ENCODE peak calls at places on chromosomes 12 and 14, in six cellular contexts. Z, C, F, A, E and M are unnamed samples.

GRCh38 chr12:96064266-96064665 is 28.9 kb upstream of the LTA4H start:
- ATAC-seq in E (peak; percentile 49), C (no peak), F (peak; percentile 26), Z (peak; percentile 33), A (no peak), M (no peak)

GRCh38 chr12:32755051-32755653 is 545 bp downstream of the YARS2 start:
- ATAC-seq in F (peak; percentile 59), Z (peak; percentile 70), A (peak; percentile 78), E (peak; percentile 77), C (peak; percentile 85), M (peak; percentile 37)

GRCh38 chr12:63416788-63417187 is 251.5 kb downstream of the DPY19L2 start:
- ATAC-seq in A (no peak), F (no peak), Z (no peak), E (no peak), C (no peak), M (no peak)

GRCh38 chr12:75760481-75761324 is 249.3 kb upstream of the KRR1 start:
- ATAC-seq in C (no peak), E (no peak), F (no peak), Z (no peak), A (no peak), M (no peak)

GRCh38 chr14:50389668-50390441 is 6.8 kb downstream of the CDKL1 start:
- ATAC-seq in C (no peak), F (no peak), A (no peak), Z (no peak), E (peak; percentile 63), M (no peak)

GRCh38 chr12:63826002-63826585 is 18.4 kb upstream of the SRGAP1 start:
- ATAC-seq in A (peak; percentile 82), F (no peak), C (peak; percentile 43), E (peak; percentile 88), Z (peak; percentile 67), M (peak; percentile 74)

GRCh38 chr14:91890291-91890749 is 23.0 kb upstream of the TC2N start:
- ATAC-seq in F (no peak), Z (peak; percentile 16), C (no peak), A (no peak), E (peak; percentile 41), M (no peak)

GRCh38 chr12:105109465-105110212 is 2.1 kb downstream of the WASHC4 start:
- ATAC-seq in E (no peak), C (no peak), F (no peak), Z (no peak), A (no peak), M (no peak)

GRCh38 chr12:3119192-3119744 is 42.1 kb downstream of the TSPAN9 start:
- ATAC-seq in Z (no peak), F (no peak), C (no peak), A (no peak), E (no peak), M (no peak)

GRCh38 chr14:74620923-74621322 is 8.9 kb upstream of the LTBP2 start:
- ATAC-seq in Z (no peak), F (no peak), C (no peak), A (no peak), E (no peak), M (no peak)

GRCh38 chr14:59239030-59239429 is 50.6 kb downstream of the DAAM1 start:
- ATAC-seq in C (no peak), Z (no peak), A (no peak), F (no peak), E (no peak), M (no peak)

GRCh38 chr14:24311837-24312615 is 724 bp downstream of the LTB4R start:
- ATAC-seq in E (no peak), A (no peak), F (no peak), Z (no peak), C (no peak), M (no peak)

GRCh38 chr12:65778268-65779090 is 45.8 kb upstream of the HMGA2 start:
- ATAC-seq in A (no peak), Z (no peak), C (no peak), F (no peak), E (no peak), M (no peak)

GRCh38 chr12:6958609-6959375 is 7.6 kb downstream of the PTPN6 start:
- ATAC-seq in C (no peak), Z (peak; percentile 9), A (no peak), E (no peak), F (peak; percentile 51), M (no peak)

GRCh38 chr12:70040141-70040540 is 203.1 kb upstream of the CNOT2 start:
- ATAC-seq in C (no peak), Z (peak; percentile 83), E (no peak), F (no peak), A (no peak), M (no peak)

GRCh38 chr12:47766496-47767196 is 6.4 kb upstream of the SLC48A1 start:
- ATAC-seq in A (peak; percentile 3), C (peak; percentile 40), Z (no peak), F (no peak), E (no peak), M (no peak)

GRCh38 chr12:47303207-47303606 is 223.4 kb upstream of the AMIGO2 start:
- ATAC-seq in C (no peak), A (no peak), Z (no peak), F (no peak), E (no peak), M (no peak)

GRCh38 chr12:112013601-112014402 is 576 bp downstream of the ERP29 start:
- ATAC-seq in Z (peak; percentile 42), A (peak; percentile 71), E (peak; percentile 51), F (peak; percentile 55), C (peak; percentile 63), M (peak; percentile 30)

GRCh38 chr14:68527329-68527851 is 265.5 kb downstream of the ZFP36L1 start:
- ATAC-seq in C (peak; percentile 73), F (no peak), Z (no peak), A (no peak), E (peak; percentile 75), M (peak; percentile 29)

GRCh38 chr12:101793401-101793800 is 37.4 kb downstream of the GNPTAB start:
- ATAC-seq in Z (no peak), F (peak; percentile 94), C (no peak), E (no peak), A (no peak), M (no peak)

GRCh38 chr12:3727877-3728632 is 24.9 kb downstream of the CRACR2A start:
- ATAC-seq in Z (peak; percentile 52), E (peak; percentile 35), C (no peak), A (no peak), F (peak; percentile 87), M (no peak)

GRCh38 chr14:56996721-56997399 is 186.6 kb upstream of the OTX2 start:
- ATAC-seq in A (no peak), Z (no peak), F (no peak), C (no peak), E (no peak), M (no peak)

GRCh38 chr12:90826031-90826430 is 128.9 kb downstream of the CCER1 start:
- ATAC-seq in E (no peak), A (no peak), Z (peak; percentile 75), C (no peak), F (no peak), M (no peak)

GRCh38 chr12:120833849-120834248 is 70.3 kb downstream of the SPPL3 start:
- ATAC-seq in C (no peak), F (peak; percentile 58), Z (peak; percentile 53), E (no peak), A (no peak), M (no peak)